ENCODE peak calls at places on chromosomes 4 and X, in five cellular contexts. V is keratinocyte, H is pancreas, K is GM12864, M is left ventricle myocardium inferior. Q is an unnamed sample.

GRCh38 chrX:3415011-3415410 is 68.6 kb upstream of the MXRA5 start:
- DNase-seq in V (no peak), H (no peak), K (no peak), M (no peak), Q (no peak)

GRCh38 chrX:77639820-77640219 is 146.2 kb downstream of the ATRX start:
- DNase-seq in H (no peak), V (no peak), K (no peak), M (no peak), Q (no peak)

GRCh38 chr4:111775908-111776307 is 369.3 kb upstream of the FAM241A start:
- DNase-seq in M (no peak), V (no peak), H (no peak), K (no peak), Q (no peak)

GRCh38 chrX:149470960-149471359 is 34.1 kb downstream of the IDS start:
- DNase-seq in M (peak; percentile 75), K (peak; percentile 4), V (no peak), H (peak; percentile 57), Q (peak; percentile 75)

GRCh38 chr4:173522874-173523395 is 7.1 kb downstream of the HAND2 start:
- DNase-seq in V (no peak), M (peak; percentile 39), K (no peak), H (no peak), Q (no peak)

GRCh38 chrX:70054391-70054790 is 4.7 kb upstream of the AWAT2 start:
- DNase-seq in K (no peak), M (no peak), H (no peak), V (no peak), Q (no peak)

GRCh38 chr4:40960926-40961325 is 211.2 kb downstream of the NSUN7 start:
- DNase-seq in K (no peak), M (no peak), V (no peak), H (no peak), Q (no peak)

GRCh38 chrX:8984231-8984630 is 49.7 kb downstream of the FAM9B start:
- DNase-seq in V (no peak), K (no peak), H (no peak), M (no peak), Q (no peak)

GRCh38 chrX:124289443-124289842 is 43.0 kb upstream of the TEX13D start:
- DNase-seq in K (no peak), M (no peak), H (no peak), V (no peak), Q (no peak)

GRCh38 chr4:6196871-6197270 is 3.5 kb downstream of the JAKMIP1 start:
- DNase-seq in K (no peak), H (no peak), M (no peak), V (no peak), Q (no peak)

GRCh38 chr4:83855044-83855443 is 319.1 kb downstream of the GPAT3 start:
- DNase-seq in K (no peak), M (no peak), V (peak; percentile 26), H (no peak), Q (no peak)

GRCh38 chr4:118974758-118975157 is 86.1 kb downstream of the SYNPO2 start:
- DNase-seq in V (no peak), K (no peak), H (no peak), M (no peak), Q (no peak)

GRCh38 chr4:136812100-136812880 is 720.0 kb downstream of the PCDH18 start:
- DNase-seq in K (no peak), M (no peak), H (no peak), V (no peak), Q (no peak)

GRCh38 chrX:21926527-21927278 is 13.8 kb upstream of the SMS start:
- DNase-seq in V (peak; percentile 90), H (no peak), M (no peak), K (no peak), Q (peak; percentile 24)

GRCh38 chrX:65720580-65720979 is 53.1 kb downstream of the MSN start:
- DNase-seq in V (no peak), M (no peak), K (no peak), H (no peak), Q (no peak)

GRCh38 chr4:73053974-73054480 is 15.5 kb downstream of the COX18 start:
- DNase-seq in K (no peak), V (no peak), M (no peak), H (no peak), Q (no peak)

GRCh38 chr4:176794151-176794550 is 1.4 kb upstream of the VEGFC start:
- DNase-seq in M (no peak), K (no peak), V (peak; percentile 44), H (no peak), Q (no peak)

GRCh38 chrX:78199851-78200250 is 60.4 kb upstream of the TAF9B start:
- DNase-seq in V (no peak), K (peak; percentile 0), H (no peak), M (no peak), Q (peak; percentile 14)

GRCh38 chr4:8191136-8191747 is 7.8 kb upstream of the SH3TC1 start:
- DNase-seq in K (no peak), M (peak; percentile 73), H (peak; percentile 60), V (no peak), Q (no peak)

GRCh38 chr4:73267050-73267449 is 8.5 kb upstream of the ANKRD17 start:
- DNase-seq in K (no peak), H (no peak), V (no peak), M (no peak), Q (no peak)

GRCh38 chrX:67619253-67619652 is 75.4 kb downstream of the AR start:
- DNase-seq in H (no peak), K (no peak), V (peak; percentile 46), M (no peak), Q (no peak)

DNA sequence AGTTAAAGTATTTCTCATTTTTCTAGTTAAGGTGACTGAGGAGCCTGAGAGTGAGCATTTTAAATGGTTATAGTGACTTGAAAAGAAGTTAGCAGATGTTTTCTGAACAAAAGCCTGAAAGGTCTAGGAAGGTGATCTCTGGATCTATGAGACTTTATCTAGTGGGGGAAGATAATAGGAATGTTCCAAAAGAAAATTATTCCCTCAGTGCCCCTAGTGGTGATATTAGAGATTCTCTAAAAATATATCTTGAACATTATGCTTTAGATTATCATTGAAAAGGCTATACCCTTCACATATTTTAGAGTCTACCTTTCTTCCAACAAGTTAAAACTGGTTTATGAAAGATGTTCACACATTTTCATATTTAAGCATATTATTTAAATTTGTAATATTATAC is 69.0 kb upstream of the SPANXN1 start:
- DNase-seq in M (no peak), K (no peak), H (no peak), V (no peak), Q (no peak)
- TF ChIP-seq CTCF in M (no peak), K (no peak), H (peak; percentile 17), V (no peak), Q (no peak)

DNA sequence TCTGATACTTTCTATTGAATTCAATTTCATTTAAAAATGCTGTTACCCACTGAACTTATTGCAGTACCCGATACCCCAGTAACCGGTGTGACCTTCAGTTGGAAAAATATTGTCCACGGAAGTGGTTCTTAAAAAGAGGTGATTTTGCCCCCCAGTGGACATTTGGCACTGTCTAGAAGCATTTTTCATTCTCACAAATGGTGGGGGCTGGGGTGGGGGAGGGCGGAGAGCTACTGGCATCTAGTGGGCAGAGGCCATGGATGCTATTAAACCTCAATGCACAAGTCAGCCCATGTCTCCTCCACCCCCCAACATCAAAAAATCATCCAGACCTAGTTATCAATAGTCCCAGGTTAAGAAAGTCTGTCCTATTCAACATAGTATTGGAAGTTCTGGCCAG is 19.6 kb upstream of the CHM start:
- DNase-seq in V (no peak), K (no peak), M (no peak), H (no peak), Q (no peak)
- TF ChIP-seq CTCF in V (no peak), K (peak; percentile 3), M (no peak), H (no peak), Q (no peak)

DNA sequence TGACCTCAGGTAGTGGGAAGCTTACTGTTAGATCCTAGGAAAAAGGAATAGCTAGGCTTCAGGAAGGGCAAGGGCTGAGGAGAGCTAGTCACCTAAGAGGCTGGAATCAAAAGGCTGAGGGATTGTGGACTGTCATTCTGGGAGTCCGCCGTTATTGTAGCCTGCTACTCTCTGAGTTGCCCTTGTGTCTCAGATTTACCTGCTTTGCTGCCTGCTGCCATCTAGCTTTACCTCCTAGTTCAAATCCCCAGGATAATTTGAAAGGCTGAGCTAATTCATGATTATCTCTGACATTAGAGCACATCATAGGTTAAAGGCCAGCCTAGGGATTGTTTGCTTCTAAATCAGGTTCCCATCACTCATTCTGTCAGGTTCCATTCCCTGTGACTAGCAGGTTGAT is 120.2 kb downstream of the FHIP1A start:
- DNase-seq in V (no peak), M (no peak), H (no peak), K (no peak), Q (no peak)
- TF ChIP-seq CTCF in V (peak; percentile 38), M (no peak), H (no peak), K (no peak), Q (no peak)

DNA sequence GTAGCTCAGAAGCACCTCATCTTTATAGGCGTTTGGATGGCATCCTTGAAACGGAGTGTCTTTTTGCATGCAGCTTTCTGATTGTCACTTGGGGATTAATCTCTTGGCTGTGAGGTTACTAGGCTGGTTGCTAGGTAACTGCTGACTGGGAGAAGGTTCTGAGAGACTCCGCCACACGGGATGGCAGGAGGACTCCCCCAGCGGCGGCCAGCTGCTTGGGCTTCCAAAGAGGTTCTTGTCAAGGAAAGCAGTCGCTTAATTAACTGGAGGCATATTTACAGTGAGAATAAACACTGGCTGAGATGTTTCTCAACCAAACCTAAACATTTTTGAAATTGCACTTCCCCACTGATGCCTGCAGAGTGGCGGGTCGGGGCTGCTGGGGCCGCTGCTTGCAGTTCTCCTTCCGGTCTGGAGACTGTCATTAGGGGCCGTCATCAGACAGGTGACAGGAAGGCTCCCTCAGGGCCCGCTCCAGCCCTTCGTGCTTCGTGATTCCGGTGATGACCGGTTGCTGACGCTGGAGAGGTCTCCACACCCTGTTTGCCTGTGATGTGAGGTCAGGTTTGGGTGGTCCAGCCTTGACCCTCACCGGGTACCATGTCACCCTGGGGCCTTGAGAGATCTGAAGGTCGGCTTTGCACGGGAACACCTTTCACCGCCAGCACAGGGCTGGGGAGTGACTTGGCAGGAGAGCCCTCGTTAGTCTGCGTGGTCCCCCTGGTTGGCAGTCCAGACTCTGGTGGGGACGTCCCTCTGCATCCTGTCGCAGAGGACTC is 9.1 kb downstream of the NSG1 start:
- DNase-seq in V (no peak), H (no peak), K (peak; percentile 50), M (no peak), Q (no peak)
- TF ChIP-seq CTCF in V (no peak), H (no peak), K (peak; percentile 34), M (no peak), Q (no peak)

GRCh38 chr4:61590881-61591280 is 390.8 kb downstream of the ADGRL3 start:
- DNase-seq in M (no peak), V (no peak), H (no peak), K (no peak), Q (no peak)
- TF ChIP-seq CTCF in M (no peak), V (peak; percentile 41), H (no peak), K (no peak), Q (no peak)

DNA sequence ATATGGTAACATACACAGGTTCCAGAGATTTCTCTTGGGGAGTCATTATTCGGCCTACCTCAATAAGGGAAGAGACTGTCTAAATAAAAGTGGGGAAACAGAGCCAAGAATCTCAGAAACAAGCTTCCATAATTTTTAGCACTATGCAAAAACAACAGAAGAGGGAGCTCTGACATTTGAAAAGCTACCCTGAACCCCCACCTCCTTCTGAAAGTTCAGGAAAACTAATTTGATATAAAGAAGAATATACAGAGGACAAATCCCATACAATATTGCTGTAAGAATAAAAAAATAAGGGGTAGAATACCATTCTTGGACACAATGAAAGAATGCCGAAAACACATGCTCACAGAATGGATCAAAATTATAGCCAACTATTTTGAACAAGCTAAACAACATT is 14.3 kb upstream of the ZNF41 start:
- DNase-seq in M (no peak), K (no peak), H (no peak), V (no peak), Q (no peak)
- TF ChIP-seq CTCF in M (peak; percentile 42), K (peak; percentile 8), H (no peak), V (no peak), Q (no peak)

Q was measured in GM10248.